ENCODE peak calls at places on chromosome 21, in seven cellular contexts. G is heart right ventricle; Q is SK-N-SH; F is Karpas-422; U is gastrocnemius medialis; Y is CD4-positive, CD25-positive, alpha-beta regulatory T cell; O is transverse colon. E is an unnamed sample. For H3K4me1, the result is how much of the 10 kb centered on the place peaks cover.

GRCh38 chr21:34974162-34974981 is 74.7 kb downstream of the RUNX1 start:
- DNase-seq in U (no peak), Q (no peak), G (no peak), Y (peak), F (peak), O (no peak), E (no peak)

GRCh38 chr21:24220466-24220865 is 1386.8 kb downstream of the MRPL39 start:
- DNase-seq in O (no peak), U (no peak), F (no peak), Y (no peak), Q (no peak), G (no peak), E (no peak)

GRCh38 chr21:25980710-25981109 is 189.9 kb downstream of the APP start:
- DNase-seq in Q (no peak), Y (no peak), F (no peak), O (no peak), G (no peak), U (no peak), E (no peak)

GRCh38 chr21:39675595-39675994 is 62.9 kb downstream of the B3GALT5 start:
- DNase-seq in Y (no peak), O (no peak), U (no peak), G (no peak), F (no peak), Q (peak), E (no peak)

GRCh38 chr21:29523646-29524045 is 224.9 kb downstream of the BACH1 start:
- DNase-seq in O (peak), G (no peak), Y (no peak), F (no peak), Q (no peak), U (no peak), E (no peak)

GRCh38 chr21:28393279-28393678 is 599.4 kb downstream of the LTN1 start:
- DNase-seq in Y (no peak), Q (no peak), F (peak), U (no peak), O (peak), G (no peak), E (no peak)

GRCh38 chr21:38352536-38353219 is 95.9 kb downstream of the KCNJ15 start:
- DNase-seq in O (peak), U (no peak), F (peak), Y (no peak), Q (peak), G (no peak), E (no peak)

GRCh38 chr21:10272216-10272615 is 249.2 kb upstream of the TPTE start:
- DNase-seq in F (no peak), G (no peak), Y (peak), Q (no peak), O (no peak), U (no peak), E (no peak)

GRCh38 chr21:35266546-35266945 is 217.4 kb upstream of the RUNX1 start:
- DNase-seq in U (no peak), O (no peak), G (no peak), F (no peak), Y (no peak), Q (no peak), E (no peak)

GRCh38 chr21:31609081-31609480 is 50.4 kb upstream of the SOD1 start:
- DNase-seq in U (no peak), Q (no peak), Y (no peak), F (peak), O (no peak), G (no peak), E (no peak)

GRCh38 chr21:39132248-39132647 is 51.0 kb downstream of the PSMG1 start:
- DNase-seq in Y (no peak), U (no peak), F (no peak), G (no peak), Q (no peak), O (no peak), E (no peak)

GRCh38 chr21:41817228-41817627 is 50.4 kb upstream of the RIPK4 start:
- DNase-seq in Y (peak), U (no peak), Q (peak), F (peak), G (no peak), O (peak), E (no peak)

GRCh38 chr21:38631676-38632075 is 133.4 kb upstream of the ERG start:
- DNase-seq in Y (no peak), U (no peak), F (no peak), G (no peak), Q (no peak), O (no peak), E (no peak)

GRCh38 chr21:33762798-33763572 is 120.7 kb downstream of the ITSN1 start:
- DNase-seq in U (no peak), Y (no peak), F (no peak), Q (no peak), G (no peak), O (no peak), E (no peak)

GRCh38 chr21:42465008-42465878 is 30.8 kb downstream of the RSPH1 start:
- DNase-seq in Y (no peak), G (no peak), F (peak), O (peak), U (no peak), Q (no peak), E (no peak)

GRCh38 chr21:18499761-18500376 is 96.3 kb upstream of the TMPRSS15 start:
- DNase-seq in Y (peak), Q (peak), O (peak), G (no peak), F (peak), U (no peak), E (no peak)

GRCh38 chr21:42641311-42642218 is 11.9 kb upstream of the PDE9A start:
- DNase-seq in U (no peak), Q (peak), Y (no peak), O (no peak), F (no peak), G (no peak), E (no peak)

GRCh38 chr21:42028754-42029385 is 18.7 kb upstream of the ZBTB21 start:
- DNase-seq in Q (no peak), U (no peak), G (no peak), O (peak), F (no peak), Y (no peak), E (no peak)

GRCh38 chr21:36699026-36699545 is at the start of gene SIM2:
- DNase-seq in Y (no peak), F (no peak), O (no peak), G (no peak), U (no peak), Q (peak), E (no peak)

GRCh38 chr21:36188081-36188681 is 31.6 kb downstream of the DOP1B start:
- DNase-seq in Y (no peak), O (peak), Q (no peak), U (peak), F (no peak), G (peak), E (no peak)

GRCh38 chr21:34545079-34545884 is 33.3 kb upstream of the KCNE1 start:
- DNase-seq in U (no peak), O (peak), F (peak), Q (no peak), G (no peak), Y (no peak), E (no peak)

GRCh38 chr21:26739189-26739588 is 106.0 kb downstream of the ADAMTS1 start:
- DNase-seq in O (no peak), Y (no peak), Q (no peak), G (no peak), U (no peak), F (no peak), E (no peak)

GRCh38 chr21:8989883-8990325 is 1531.5 kb upstream of the TPTE start:
- DNase-seq in U (no peak), Q (no peak), Y (no peak), G (no peak), O (no peak), F (peak), E (no peak)

GRCh38 chr21:25638634-25639166 is 358 bp upstream of the JAM2 start:
- DNase-seq in G (no peak), O (no peak), Q (no peak), U (no peak), F (peak), Y (peak), E (no peak)

GRCh38 chr21:15425049-15425448 is 304.7 kb upstream of the USP25 start:
- DNase-seq in Y (peak), F (no peak), U (no peak), G (no peak), Q (no peak), O (no peak), E (no peak)

GRCh38 chr21:31273278-31273677 is 70.8 kb downstream of the TIAM1 start:
- DNase-seq in U (no peak), F (no peak), Y (no peak), G (no peak), Q (no peak), O (no peak), E (no peak)

GRCh38 chr21:40386981-40387380 is 460.0 kb downstream of the DSCAM start:
- DNase-seq in G (no peak), F (no peak), Y (no peak), Q (no peak), O (no peak), U (no peak), E (no peak)

GRCh38 chr21:33586927-33587326 is 1.6 kb downstream of the DONSON start:
- DNase-seq in U (no peak), G (no peak), O (no peak), F (no peak), Q (no peak), Y (no peak), E (no peak)

GRCh38 chr21:34367320-34367935 is 3.6 kb downstream of the KCNE2 start:
- DNase-seq in O (peak), Y (peak), F (peak), Q (peak), G (no peak), U (no peak), E (no peak)

GRCh38 chr21:42287193-42288083 is 27.8 kb downstream of the TFF3 start:
- DNase-seq in Q (no peak), O (no peak), G (no peak), Y (no peak), U (no peak), F (no peak), E (no peak)

GRCh38 chr21:14116080-14116481 is 94.7 kb downstream of the LIPI start:
- DNase-seq in F (no peak), G (no peak), Q (no peak), U (no peak), Y (peak), O (no peak), E (no peak)

GRCh38 chr21:41977034-41977950 is 23.5 kb upstream of the C2CD2 start:
- DNase-seq in O (no peak), Y (no peak), F (no peak), U (no peak), Q (no peak), G (no peak), E (no peak)

GRCh38 chr21:30194701-30195299 is 21.1 kb downstream of the CLDN8 start:
- DNase-seq in G (no peak), O (no peak), Y (peak), F (peak), U (no peak), Q (peak), E (no peak)

GRCh38 chr21:46285761-46286667 is at the start of gene YBEY:
- DNase-seq in F (peak), Q (peak), G (peak), U (peak), O (peak), Y (peak), E (peak)
- H3K4me1 ChIP-seq in F (half or more), Q (under half), G (half or more), U (under half), O (half or more), Y (half or more), E (under half)

GRCh38 chr21:45412909-45413581 is 8.1 kb downstream of the COL18A1 start:
- DNase-seq in O (no peak), U (no peak), G (no peak), Q (no peak), Y (no peak), F (no peak), E (no peak)
- H3K27ac ChIP-seq in O (no peak), U (no peak), G (no peak), Q (no peak), Y (no peak), F (no peak), E (no peak)

GRCh38 chr21:45411810-45412206 is 6.8 kb downstream of the COL18A1 start:
- DNase-seq in G (no peak), Y (no peak), Q (no peak), O (no peak), U (no peak), F (no peak), E (no peak)

GRCh38 chr21:45415188-45415942 is 10.4 kb downstream of the COL18A1 start:
- DNase-seq in Q (no peak), O (no peak), G (no peak), F (no peak), Y (no peak), U (no peak), E (no peak)

GRCh38 chr21:45414396-45415187 is 9.6 kb downstream of the COL18A1 start:
- DNase-seq in U (no peak), Q (no peak), O (no peak), Y (no peak), G (no peak), F (no peak), E (no peak)

GRCh38 chr21:45412491-45412890 is 7.5 kb downstream of the COL18A1 start:
- DNase-seq in G (no peak), U (no peak), Y (no peak), Q (no peak), O (no peak), F (no peak), E (no peak)

GRCh38 chr21:45413922-45414321 is 9.0 kb downstream of the COL18A1 start:
- DNase-seq in G (peak), U (no peak), Q (no peak), O (no peak), Y (no peak), F (no peak), E (no peak)
- H3K4me3 ChIP-seq in G (no peak), U (no peak), Q (no peak), O (no peak), Y (no peak), F (no peak), E (no peak)

DNA sequence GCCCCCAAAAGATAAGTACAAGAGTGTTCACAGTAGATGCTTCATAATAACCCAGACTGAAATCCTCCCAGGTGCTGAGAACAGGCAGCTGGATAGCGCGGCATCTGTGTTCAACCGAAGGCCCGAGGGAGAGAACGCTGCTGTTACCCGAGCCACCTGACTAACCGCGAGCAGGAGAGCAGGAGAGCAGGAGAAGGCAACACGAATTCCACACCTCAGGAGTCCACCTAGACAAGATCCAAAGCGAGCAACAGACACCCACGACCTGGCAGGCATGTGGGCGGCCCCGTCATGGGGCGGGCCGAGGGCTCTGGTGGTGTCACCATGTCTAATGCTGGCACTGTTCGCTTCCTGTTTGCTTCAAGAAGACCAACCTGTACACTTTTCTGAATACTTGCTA is 20.9 kb upstream of the SPATC1L start:
- DNase-seq in U (no peak), Y (no peak), G (no peak), Q (peak), F (no peak), O (no peak), E (no peak)
- H3K4me1 ChIP-seq in U (under half), Y (under half), G (under half), Q (under half), F (under half), O (under half), E (under half)

GRCh38 chr21:21666689-21667088 is 668.5 kb downstream of the NCAM2 start:
- DNase-seq in G (no peak), Q (no peak), O (no peak), F (no peak), U (no peak), Y (no peak), E (no peak)
- H3K27ac ChIP-seq in G (no peak), Q (no peak), O (no peak), F (no peak), U (no peak), Y (no peak), E (no peak)

E was measured in thoracic aorta.